ENCODE peak calls at places on chromosomes 13 and 19, in nine cellular contexts. One of them, this sample, is unnamed.
A peak's percentile ranks its signal among the peaks of the same experiment; 100 is the strongest.

GRCh38 chr19:1057185-1057857 is 9.6 kb upstream of the ARHGAP45 start:
- DNase-seq in epithelial cell of esophagus: peak; percentile 70
- DNase-seq in nephron progenitor cell: no peak
- DNase-seq in mucosa of descending colon: no peak
- DNase-seq in mesendoderm: peak; percentile 83
- DNase-seq in putamen: no peak
- DNase-seq in choroid plexus epithelial cell: peak; percentile 70
- DNase-seq in ecto neural progenitor cell: no peak
- DNase-seq in HEK293T: no peak
- DNase-seq in this sample: no peak

GRCh38 chr13:89324582-89324981 is 1653.4 kb downstream of the SLITRK5 start:
- DNase-seq in epithelial cell of esophagus: no peak
- DNase-seq in putamen: no peak
- DNase-seq in nephron progenitor cell: no peak
- DNase-seq in choroid plexus epithelial cell: peak; percentile 2
- DNase-seq in mesendoderm: peak; percentile 82
- DNase-seq in HEK293T: no peak
- DNase-seq in mucosa of descending colon: no peak
- DNase-seq in ecto neural progenitor cell: no peak
- DNase-seq in this sample: no peak

GRCh38 chr13:51825165-51825592 is 19.8 kb downstream of the TMEM272 start:
- DNase-seq in choroid plexus epithelial cell: peak; percentile 87
- DNase-seq in mucosa of descending colon: no peak
- DNase-seq in putamen: no peak
- DNase-seq in epithelial cell of esophagus: peak; percentile 25
- DNase-seq in mesendoderm: no peak
- DNase-seq in nephron progenitor cell: no peak
- DNase-seq in HEK293T: no peak
- DNase-seq in ecto neural progenitor cell: no peak
- DNase-seq in this sample: no peak

GRCh38 chr13:77298403-77298802 is 28.5 kb downstream of the MYCBP2 start:
- DNase-seq in nephron progenitor cell: no peak
- DNase-seq in ecto neural progenitor cell: no peak
- DNase-seq in epithelial cell of esophagus: no peak
- DNase-seq in HEK293T: no peak
- DNase-seq in mucosa of descending colon: no peak
- DNase-seq in mesendoderm: no peak
- DNase-seq in choroid plexus epithelial cell: no peak
- DNase-seq in putamen: no peak
- DNase-seq in this sample: no peak

GRCh38 chr13:71587193-71587592 is 279.8 kb downstream of the DACH1 start:
- DNase-seq in epithelial cell of esophagus: no peak
- DNase-seq in choroid plexus epithelial cell: no peak
- DNase-seq in mesendoderm: no peak
- DNase-seq in nephron progenitor cell: no peak
- DNase-seq in ecto neural progenitor cell: no peak
- DNase-seq in HEK293T: no peak
- DNase-seq in mucosa of descending colon: no peak
- DNase-seq in putamen: no peak
- DNase-seq in this sample: no peak

GRCh38 chr19:38614289-38614688 is 3.5 kb downstream of the MAP4K1 start:
- DNase-seq in mucosa of descending colon: no peak
- DNase-seq in ecto neural progenitor cell: no peak
- DNase-seq in choroid plexus epithelial cell: no peak
- DNase-seq in nephron progenitor cell: no peak
- DNase-seq in HEK293T: no peak
- DNase-seq in epithelial cell of esophagus: no peak
- DNase-seq in putamen: no peak
- DNase-seq in mesendoderm: no peak
- DNase-seq in this sample: no peak

GRCh38 chr13:43629691-43630480 is 156.9 kb downstream of the ENOX1 start:
- DNase-seq in HEK293T: no peak
- DNase-seq in epithelial cell of esophagus: peak; percentile 24
- DNase-seq in mucosa of descending colon: no peak
- DNase-seq in ecto neural progenitor cell: no peak
- DNase-seq in choroid plexus epithelial cell: peak; percentile 31
- DNase-seq in putamen: peak; percentile 52
- DNase-seq in nephron progenitor cell: no peak
- DNase-seq in mesendoderm: no peak
- DNase-seq in this sample: no peak

GRCh38 chr13:112679381-112679780 is 10.5 kb upstream of the ATP11A start:
- DNase-seq in epithelial cell of esophagus: no peak
- DNase-seq in mesendoderm: no peak
- DNase-seq in mucosa of descending colon: no peak
- DNase-seq in nephron progenitor cell: no peak
- DNase-seq in putamen: no peak
- DNase-seq in HEK293T: no peak
- DNase-seq in ecto neural progenitor cell: peak; percentile 40
- DNase-seq in choroid plexus epithelial cell: no peak
- DNase-seq in this sample: no peak

GRCh38 chr13:29922896-29923295 is 72.5 kb upstream of the UBL3 start:
- DNase-seq in mesendoderm: no peak
- DNase-seq in choroid plexus epithelial cell: peak; percentile 60
- DNase-seq in mucosa of descending colon: no peak
- DNase-seq in ecto neural progenitor cell: no peak
- DNase-seq in putamen: no peak
- DNase-seq in nephron progenitor cell: no peak
- DNase-seq in epithelial cell of esophagus: peak; percentile 35
- DNase-seq in HEK293T: no peak
- DNase-seq in this sample: no peak

GRCh38 chr13:19153782-19154450 is 27.7 kb downstream of the TUBA3C start:
- DNase-seq in putamen: no peak
- DNase-seq in ecto neural progenitor cell: no peak
- DNase-seq in nephron progenitor cell: no peak
- DNase-seq in epithelial cell of esophagus: no peak
- DNase-seq in HEK293T: peak; percentile 10
- DNase-seq in choroid plexus epithelial cell: no peak
- DNase-seq in mucosa of descending colon: no peak
- DNase-seq in mesendoderm: no peak
- DNase-seq in this sample: no peak

GRCh38 chr19:35353635-35354034 is 4.6 kb upstream of the FFAR3 start:
- DNase-seq in HEK293T: no peak
- DNase-seq in mucosa of descending colon: no peak
- DNase-seq in choroid plexus epithelial cell: peak; percentile 96
- DNase-seq in ecto neural progenitor cell: peak; percentile 10
- DNase-seq in epithelial cell of esophagus: no peak
- DNase-seq in putamen: no peak
- DNase-seq in nephron progenitor cell: no peak
- DNase-seq in mesendoderm: no peak
- DNase-seq in this sample: no peak

GRCh38 chr13:31515427-31515826 is 223.9 kb upstream of the RXFP2 start:
- DNase-seq in ecto neural progenitor cell: no peak
- DNase-seq in epithelial cell of esophagus: no peak
- DNase-seq in choroid plexus epithelial cell: no peak
- DNase-seq in nephron progenitor cell: no peak
- DNase-seq in HEK293T: no peak
- DNase-seq in mesendoderm: no peak
- DNase-seq in putamen: no peak
- DNase-seq in mucosa of descending colon: no peak
- DNase-seq in this sample: no peak

GRCh38 chr19:6516659-6517291 is 14.1 kb upstream of the TNFSF9 start:
- DNase-seq in nephron progenitor cell: peak; percentile 97
- DNase-seq in ecto neural progenitor cell: peak; percentile 96
- DNase-seq in HEK293T: peak; percentile 90
- DNase-seq in mucosa of descending colon: peak; percentile 94
- DNase-seq in mesendoderm: peak; percentile 93
- DNase-seq in choroid plexus epithelial cell: peak; percentile 86
- DNase-seq in putamen: peak; percentile 91
- DNase-seq in epithelial cell of esophagus: peak; percentile 86
- DNase-seq in this sample: peak; percentile 92

GRCh38 chr19:43526884-43527859 is at the start of gene ETHE1:
- DNase-seq in epithelial cell of esophagus: peak; percentile 70
- DNase-seq in HEK293T: peak; percentile 75
- DNase-seq in putamen: peak; percentile 70
- DNase-seq in choroid plexus epithelial cell: peak; percentile 32
- DNase-seq in nephron progenitor cell: peak; percentile 90
- DNase-seq in ecto neural progenitor cell: peak; percentile 88
- DNase-seq in mucosa of descending colon: peak; percentile 94
- DNase-seq in mesendoderm: peak; percentile 68
- DNase-seq in this sample: peak; percentile 84

GRCh38 chr13:108618233-108618632 is 11.2 kb upstream of the MYO16 start:
- DNase-seq in HEK293T: no peak
- DNase-seq in mesendoderm: peak; percentile 7
- DNase-seq in mucosa of descending colon: no peak
- DNase-seq in epithelial cell of esophagus: no peak
- DNase-seq in putamen: no peak
- DNase-seq in ecto neural progenitor cell: no peak
- DNase-seq in nephron progenitor cell: no peak
- DNase-seq in choroid plexus epithelial cell: no peak
- DNase-seq in this sample: no peak

GRCh38 chr13:84570831-84571230 is 688.6 kb upstream of the SLITRK1 start:
- DNase-seq in choroid plexus epithelial cell: peak; percentile 18
- DNase-seq in mucosa of descending colon: no peak
- DNase-seq in mesendoderm: no peak
- DNase-seq in HEK293T: no peak
- DNase-seq in putamen: no peak
- DNase-seq in ecto neural progenitor cell: no peak
- DNase-seq in epithelial cell of esophagus: peak; percentile 19
- DNase-seq in nephron progenitor cell: no peak
- DNase-seq in this sample: no peak

GRCh38 chr13:83350569-83350968 is 531.7 kb downstream of the SLITRK1 start:
- DNase-seq in ecto neural progenitor cell: no peak
- DNase-seq in mucosa of descending colon: no peak
- DNase-seq in epithelial cell of esophagus: peak; percentile 77
- DNase-seq in choroid plexus epithelial cell: peak; percentile 35
- DNase-seq in nephron progenitor cell: no peak
- DNase-seq in HEK293T: no peak
- DNase-seq in mesendoderm: no peak
- DNase-seq in putamen: no peak
- DNase-seq in this sample: no peak

GRCh38 chr19:45195764-45196163 is 17.2 kb downstream of the BLOC1S3 start:
- DNase-seq in choroid plexus epithelial cell: peak; percentile 16
- DNase-seq in mesendoderm: no peak
- DNase-seq in epithelial cell of esophagus: no peak
- DNase-seq in mucosa of descending colon: no peak
- DNase-seq in nephron progenitor cell: no peak
- DNase-seq in ecto neural progenitor cell: no peak
- DNase-seq in HEK293T: no peak
- DNase-seq in putamen: no peak
- DNase-seq in this sample: no peak

GRCh38 chr13:24648983-24649684 is 31.1 kb upstream of the ATP12A start:
- DNase-seq in ecto neural progenitor cell: no peak
- DNase-seq in choroid plexus epithelial cell: no peak
- DNase-seq in putamen: no peak
- DNase-seq in mesendoderm: no peak
- DNase-seq in HEK293T: no peak
- DNase-seq in epithelial cell of esophagus: no peak
- DNase-seq in nephron progenitor cell: no peak
- DNase-seq in mucosa of descending colon: no peak
- DNase-seq in this sample: no peak

GRCh38 chr19:32599736-32600157 is 18.8 kb downstream of the PDCD5 start:
- DNase-seq in mucosa of descending colon: no peak
- DNase-seq in putamen: no peak
- DNase-seq in epithelial cell of esophagus: peak; percentile 71
- DNase-seq in HEK293T: peak; percentile 58
- DNase-seq in ecto neural progenitor cell: no peak
- DNase-seq in choroid plexus epithelial cell: peak; percentile 86
- DNase-seq in mesendoderm: peak; percentile 59
- DNase-seq in nephron progenitor cell: peak; percentile 44
- DNase-seq in this sample: peak; percentile 70

GRCh38 chr19:5186293-5187050 is 154.1 kb downstream of the PTPRS start:
- DNase-seq in HEK293T: no peak
- DNase-seq in putamen: no peak
- DNase-seq in nephron progenitor cell: no peak
- DNase-seq in choroid plexus epithelial cell: peak; percentile 32
- DNase-seq in mucosa of descending colon: no peak
- DNase-seq in ecto neural progenitor cell: no peak
- DNase-seq in mesendoderm: no peak
- DNase-seq in epithelial cell of esophagus: peak; percentile 10
- DNase-seq in this sample: no peak

GRCh38 chr19:2949939-2950285 is 5.1 kb upstream of the ZNF77 start:
- DNase-seq in putamen: peak; percentile 47
- DNase-seq in nephron progenitor cell: peak; percentile 18
- DNase-seq in mesendoderm: peak; percentile 91
- DNase-seq in mucosa of descending colon: no peak
- DNase-seq in epithelial cell of esophagus: peak; percentile 10
- DNase-seq in ecto neural progenitor cell: no peak
- DNase-seq in choroid plexus epithelial cell: peak; percentile 53
- DNase-seq in HEK293T: peak; percentile 18
- DNase-seq in this sample: no peak

GRCh38 chr13:110480161-110480560 is 81.4 kb downstream of the RAB20 start:
- DNase-seq in HEK293T: no peak
- DNase-seq in mesendoderm: peak; percentile 52
- DNase-seq in choroid plexus epithelial cell: no peak
- DNase-seq in nephron progenitor cell: no peak
- DNase-seq in putamen: no peak
- DNase-seq in epithelial cell of esophagus: no peak
- DNase-seq in ecto neural progenitor cell: no peak
- DNase-seq in mucosa of descending colon: no peak
- DNase-seq in this sample: no peak

GRCh38 chr13:26707122-26708006 is 53.2 kb downstream of the GPR12 start:
- DNase-seq in putamen: peak; percentile 62
- DNase-seq in mesendoderm: peak; percentile 82
- DNase-seq in mucosa of descending colon: no peak
- DNase-seq in HEK293T: peak; percentile 62
- DNase-seq in choroid plexus epithelial cell: peak; percentile 82
- DNase-seq in epithelial cell of esophagus: peak; percentile 69
- DNase-seq in nephron progenitor cell: peak; percentile 47
- DNase-seq in ecto neural progenitor cell: peak; percentile 59
- DNase-seq in this sample: peak; percentile 79

GRCh38 chr19:5292453-5292842 is 48.2 kb downstream of the PTPRS start:
- DNase-seq in ecto neural progenitor cell: peak; percentile 75
- DNase-seq in putamen: no peak
- DNase-seq in mucosa of descending colon: no peak
- DNase-seq in nephron progenitor cell: no peak
- DNase-seq in HEK293T: peak; percentile 74
- DNase-seq in choroid plexus epithelial cell: no peak
- DNase-seq in mesendoderm: no peak
- DNase-seq in epithelial cell of esophagus: no peak
- DNase-seq in this sample: no peak

GRCh38 chr13:91079190-91079589 is 268.3 kb upstream of the MIR17HG start:
- DNase-seq in mesendoderm: no peak
- DNase-seq in mucosa of descending colon: no peak
- DNase-seq in putamen: no peak
- DNase-seq in choroid plexus epithelial cell: no peak
- DNase-seq in HEK293T: no peak
- DNase-seq in ecto neural progenitor cell: no peak
- DNase-seq in nephron progenitor cell: no peak
- DNase-seq in epithelial cell of esophagus: no peak
- DNase-seq in this sample: no peak

GRCh38 chr13:96710166-96710866 is 284.0 kb downstream of the OXGR1 start:
- DNase-seq in HEK293T: no peak
- DNase-seq in ecto neural progenitor cell: no peak
- DNase-seq in putamen: no peak
- DNase-seq in choroid plexus epithelial cell: peak; percentile 31
- DNase-seq in nephron progenitor cell: no peak
- DNase-seq in epithelial cell of esophagus: peak; percentile 40
- DNase-seq in mesendoderm: peak; percentile 63
- DNase-seq in mucosa of descending colon: no peak
- DNase-seq in this sample: no peak

GRCh38 chr13:31909889-31910551 is 121.6 kb upstream of the FRY start:
- DNase-seq in epithelial cell of esophagus: peak; percentile 72
- DNase-seq in HEK293T: peak; percentile 33
- DNase-seq in mesendoderm: peak; percentile 66
- DNase-seq in ecto neural progenitor cell: no peak
- DNase-seq in nephron progenitor cell: peak; percentile 55
- DNase-seq in choroid plexus epithelial cell: peak; percentile 84
- DNase-seq in putamen: peak; percentile 55
- DNase-seq in mucosa of descending colon: no peak
- DNase-seq in this sample: peak; percentile 86

GRCh38 chr19:3699071-3699740 is 1.1 kb downstream of the PIP5K1C start:
- DNase-seq in ecto neural progenitor cell: no peak
- DNase-seq in nephron progenitor cell: peak; percentile 35
- DNase-seq in mucosa of descending colon: peak; percentile 59
- DNase-seq in mesendoderm: no peak
- DNase-seq in choroid plexus epithelial cell: peak; percentile 42
- DNase-seq in HEK293T: no peak
- DNase-seq in putamen: peak; percentile 35
- DNase-seq in epithelial cell of esophagus: peak; percentile 39
- DNase-seq in this sample: peak; percentile 83

GRCh38 chr13:103299079-103299478 is 232.9 kb upstream of the SLC10A2 start:
- DNase-seq in mucosa of descending colon: peak; percentile 72
- DNase-seq in nephron progenitor cell: no peak
- DNase-seq in ecto neural progenitor cell: no peak
- DNase-seq in mesendoderm: peak; percentile 70
- DNase-seq in HEK293T: no peak
- DNase-seq in putamen: no peak
- DNase-seq in choroid plexus epithelial cell: no peak
- DNase-seq in epithelial cell of esophagus: no peak
- DNase-seq in this sample: no peak

GRCh38 chr19:15062036-15062435 is 12.8 kb downstream of the CASP14 start:
- DNase-seq in mucosa of descending colon: no peak
- DNase-seq in choroid plexus epithelial cell: no peak
- DNase-seq in putamen: no peak
- DNase-seq in ecto neural progenitor cell: no peak
- DNase-seq in HEK293T: no peak
- DNase-seq in mesendoderm: no peak
- DNase-seq in nephron progenitor cell: no peak
- DNase-seq in epithelial cell of esophagus: no peak
- DNase-seq in this sample: no peak

This sample was measured in G401.